ENCODE peak calls at places on chromosomes 2 and 18, in seven cellular contexts. One of them, this sample, is unnamed. For H3K4me1, the result is how much of the 10 kb centered on the place peaks cover.

GRCh38 chr2:170052151-170052550 is 125.8 kb upstream of the MYO3B start:
- DNase-seq in naive thymus-derived CD4-positive, alpha-beta T cell: no peak
- DNase-seq in lower lobe of right lung: no peak
- DNase-seq in fibroblast of lung: peak
- DNase-seq in iPS DF 6.9: no peak
- DNase-seq in transverse colon: no peak
- DNase-seq in K562: no peak
- DNase-seq in this sample: no peak

GRCh38 chr2:130169896-130170295 is 11.5 kb downstream of the SMPD4 start:
- DNase-seq in iPS DF 6.9: no peak
- DNase-seq in transverse colon: no peak
- DNase-seq in naive thymus-derived CD4-positive, alpha-beta T cell: no peak
- DNase-seq in K562: no peak
- DNase-seq in fibroblast of lung: no peak
- DNase-seq in lower lobe of right lung: no peak
- DNase-seq in this sample: no peak

GRCh38 chr18:49028801-49029506 is 78.2 kb upstream of the SMAD7 start:
- DNase-seq in fibroblast of lung: no peak
- DNase-seq in lower lobe of right lung: no peak
- DNase-seq in iPS DF 6.9: no peak
- DNase-seq in transverse colon: no peak
- DNase-seq in naive thymus-derived CD4-positive, alpha-beta T cell: no peak
- DNase-seq in K562: no peak
- DNase-seq in this sample: no peak

GRCh38 chr2:197137826-197138480 is 172.6 kb downstream of the ANKRD44 start:
- DNase-seq in naive thymus-derived CD4-positive, alpha-beta T cell: no peak
- DNase-seq in K562: no peak
- DNase-seq in lower lobe of right lung: no peak
- DNase-seq in iPS DF 6.9: no peak
- DNase-seq in transverse colon: no peak
- DNase-seq in fibroblast of lung: peak
- DNase-seq in this sample: no peak

GRCh38 chr18:26657618-26658581 is 109.5 kb upstream of the KCTD1 start:
- DNase-seq in iPS DF 6.9: no peak
- DNase-seq in K562: no peak
- DNase-seq in transverse colon: no peak
- DNase-seq in lower lobe of right lung: no peak
- DNase-seq in fibroblast of lung: no peak
- DNase-seq in naive thymus-derived CD4-positive, alpha-beta T cell: no peak
- DNase-seq in this sample: no peak

GRCh38 chr2:41206004-41206403 is 754.1 kb upstream of the SLC8A1 start:
- DNase-seq in iPS DF 6.9: no peak
- DNase-seq in lower lobe of right lung: no peak
- DNase-seq in fibroblast of lung: no peak
- DNase-seq in naive thymus-derived CD4-positive, alpha-beta T cell: no peak
- DNase-seq in K562: no peak
- DNase-seq in transverse colon: no peak
- DNase-seq in this sample: no peak

GRCh38 chr18:14221689-14222088 is 89.5 kb upstream of the ZNF519 start:
- DNase-seq in fibroblast of lung: no peak
- DNase-seq in K562: no peak
- DNase-seq in naive thymus-derived CD4-positive, alpha-beta T cell: no peak
- DNase-seq in transverse colon: no peak
- DNase-seq in iPS DF 6.9: no peak
- DNase-seq in lower lobe of right lung: peak
- DNase-seq in this sample: no peak

GRCh38 chr2:239588451-239589269 is 187.8 kb upstream of the HDAC4 start:
- DNase-seq in naive thymus-derived CD4-positive, alpha-beta T cell: no peak
- DNase-seq in K562: no peak
- DNase-seq in transverse colon: no peak
- DNase-seq in fibroblast of lung: no peak
- DNase-seq in lower lobe of right lung: peak
- DNase-seq in iPS DF 6.9: no peak
- DNase-seq in this sample: no peak

GRCh38 chr2:122061206-122061605 is 305.8 kb downstream of the TSN start:
- DNase-seq in fibroblast of lung: no peak
- DNase-seq in K562: no peak
- DNase-seq in transverse colon: no peak
- DNase-seq in lower lobe of right lung: no peak
- DNase-seq in naive thymus-derived CD4-positive, alpha-beta T cell: no peak
- DNase-seq in iPS DF 6.9: no peak
- DNase-seq in this sample: no peak

DNA sequence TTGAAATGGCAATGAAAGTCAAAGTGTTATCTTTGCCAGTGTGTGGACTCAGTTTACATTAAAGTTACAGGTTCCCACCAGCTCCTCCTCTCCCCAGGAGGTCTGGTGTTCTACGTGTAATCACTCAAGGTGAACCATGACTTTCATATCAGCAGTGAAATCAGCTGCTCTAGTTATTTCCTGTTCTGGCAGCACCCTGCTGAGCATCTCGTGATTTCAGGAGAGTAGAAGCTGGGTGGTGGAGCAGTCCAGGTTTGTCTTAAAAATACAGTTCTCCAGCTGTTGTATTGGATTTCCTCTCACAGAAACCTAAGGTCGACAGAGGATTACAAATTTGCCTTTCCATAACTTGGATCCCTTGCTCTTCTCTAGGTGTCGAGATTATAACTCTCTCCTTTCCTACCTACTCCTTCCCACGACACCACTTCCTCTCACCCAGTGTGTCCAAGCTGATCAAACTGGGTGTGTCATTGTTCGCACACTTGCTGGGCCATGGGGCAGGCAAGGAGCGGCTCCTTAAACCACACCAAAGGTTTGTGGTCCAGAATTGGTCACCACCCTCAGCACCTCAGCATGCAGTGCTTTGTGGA is 13.0 kb upstream of the ARHGAP25 start:
- DNase-seq in lower lobe of right lung: no peak
- DNase-seq in naive thymus-derived CD4-positive, alpha-beta T cell: peak
- DNase-seq in fibroblast of lung: no peak
- DNase-seq in iPS DF 6.9: no peak
- DNase-seq in transverse colon: peak
- DNase-seq in K562: no peak
- DNase-seq in this sample: no peak
- H3K4me1 ChIP-seq in lower lobe of right lung: under half
- H3K4me1 ChIP-seq in naive thymus-derived CD4-positive, alpha-beta T cell: half or more
- H3K4me1 ChIP-seq in fibroblast of lung: under half
- H3K4me1 ChIP-seq in iPS DF 6.9: under half
- H3K4me1 ChIP-seq in transverse colon: under half
- H3K4me1 ChIP-seq in K562: under half
- H3K4me1 ChIP-seq in this sample: under half

GRCh38 chr2:30225131-30225762 is 6.1 kb upstream of the LBH start:
- DNase-seq in K562: no peak
- DNase-seq in lower lobe of right lung: no peak
- DNase-seq in naive thymus-derived CD4-positive, alpha-beta T cell: peak
- DNase-seq in transverse colon: peak
- DNase-seq in iPS DF 6.9: no peak
- DNase-seq in fibroblast of lung: peak
- DNase-seq in this sample: peak
- H3K27ac ChIP-seq in K562: no peak
- H3K27ac ChIP-seq in lower lobe of right lung: peak
- H3K27ac ChIP-seq in naive thymus-derived CD4-positive, alpha-beta T cell: peak
- H3K27ac ChIP-seq in transverse colon: peak
- H3K27ac ChIP-seq in iPS DF 6.9: no peak
- H3K27ac ChIP-seq in fibroblast of lung: peak
- H3K27ac ChIP-seq in this sample: peak

GRCh38 chr18:77067315-77068061 is 65.1 kb downstream of the MBP start:
- DNase-seq in fibroblast of lung: peak
- DNase-seq in iPS DF 6.9: no peak
- DNase-seq in K562: no peak
- DNase-seq in lower lobe of right lung: peak
- DNase-seq in transverse colon: peak
- DNase-seq in naive thymus-derived CD4-positive, alpha-beta T cell: no peak
- DNase-seq in this sample: peak

GRCh38 chr18:77063256-77063655 is 69.3 kb downstream of the MBP start:
- DNase-seq in iPS DF 6.9: no peak
- DNase-seq in fibroblast of lung: peak
- DNase-seq in lower lobe of right lung: peak
- DNase-seq in naive thymus-derived CD4-positive, alpha-beta T cell: peak
- DNase-seq in transverse colon: peak
- DNase-seq in K562: no peak
- DNase-seq in this sample: no peak

GRCh38 chr18:77066101-77066500 is 66.5 kb downstream of the MBP start:
- DNase-seq in transverse colon: no peak
- DNase-seq in iPS DF 6.9: no peak
- DNase-seq in lower lobe of right lung: no peak
- DNase-seq in naive thymus-derived CD4-positive, alpha-beta T cell: no peak
- DNase-seq in fibroblast of lung: no peak
- DNase-seq in K562: no peak
- DNase-seq in this sample: no peak

GRCh38 chr18:77066689-77067088 is 65.9 kb downstream of the MBP start:
- DNase-seq in naive thymus-derived CD4-positive, alpha-beta T cell: no peak
- DNase-seq in K562: no peak
- DNase-seq in iPS DF 6.9: no peak
- DNase-seq in transverse colon: no peak
- DNase-seq in fibroblast of lung: no peak
- DNase-seq in lower lobe of right lung: no peak
- DNase-seq in this sample: no peak

GRCh38 chr18:77065221-77065981 is 67.2 kb downstream of the MBP start:
- DNase-seq in transverse colon: no peak
- DNase-seq in lower lobe of right lung: peak
- DNase-seq in fibroblast of lung: peak
- DNase-seq in iPS DF 6.9: no peak
- DNase-seq in K562: no peak
- DNase-seq in naive thymus-derived CD4-positive, alpha-beta T cell: no peak
- DNase-seq in this sample: peak
- H3K4me1 ChIP-seq in transverse colon: under half
- H3K4me1 ChIP-seq in lower lobe of right lung: half or more
- H3K4me1 ChIP-seq in fibroblast of lung: under half
- H3K4me1 ChIP-seq in iPS DF 6.9: under half
- H3K4me1 ChIP-seq in K562: under half
- H3K4me1 ChIP-seq in naive thymus-derived CD4-positive, alpha-beta T cell: half or more
- H3K4me1 ChIP-seq in this sample: half or more

GRCh38 chr18:36354989-36355388 is 57.5 kb downstream of the FHOD3 start:
- DNase-seq in lower lobe of right lung: no peak
- DNase-seq in naive thymus-derived CD4-positive, alpha-beta T cell: no peak
- DNase-seq in iPS DF 6.9: no peak
- DNase-seq in transverse colon: no peak
- DNase-seq in K562: no peak
- DNase-seq in fibroblast of lung: no peak
- DNase-seq in this sample: no peak
- H3K27ac ChIP-seq in lower lobe of right lung: no peak
- H3K27ac ChIP-seq in naive thymus-derived CD4-positive, alpha-beta T cell: no peak
- H3K27ac ChIP-seq in iPS DF 6.9: no peak
- H3K27ac ChIP-seq in transverse colon: no peak
- H3K27ac ChIP-seq in K562: no peak
- H3K27ac ChIP-seq in fibroblast of lung: no peak
- H3K27ac ChIP-seq in this sample: no peak

DNA sequence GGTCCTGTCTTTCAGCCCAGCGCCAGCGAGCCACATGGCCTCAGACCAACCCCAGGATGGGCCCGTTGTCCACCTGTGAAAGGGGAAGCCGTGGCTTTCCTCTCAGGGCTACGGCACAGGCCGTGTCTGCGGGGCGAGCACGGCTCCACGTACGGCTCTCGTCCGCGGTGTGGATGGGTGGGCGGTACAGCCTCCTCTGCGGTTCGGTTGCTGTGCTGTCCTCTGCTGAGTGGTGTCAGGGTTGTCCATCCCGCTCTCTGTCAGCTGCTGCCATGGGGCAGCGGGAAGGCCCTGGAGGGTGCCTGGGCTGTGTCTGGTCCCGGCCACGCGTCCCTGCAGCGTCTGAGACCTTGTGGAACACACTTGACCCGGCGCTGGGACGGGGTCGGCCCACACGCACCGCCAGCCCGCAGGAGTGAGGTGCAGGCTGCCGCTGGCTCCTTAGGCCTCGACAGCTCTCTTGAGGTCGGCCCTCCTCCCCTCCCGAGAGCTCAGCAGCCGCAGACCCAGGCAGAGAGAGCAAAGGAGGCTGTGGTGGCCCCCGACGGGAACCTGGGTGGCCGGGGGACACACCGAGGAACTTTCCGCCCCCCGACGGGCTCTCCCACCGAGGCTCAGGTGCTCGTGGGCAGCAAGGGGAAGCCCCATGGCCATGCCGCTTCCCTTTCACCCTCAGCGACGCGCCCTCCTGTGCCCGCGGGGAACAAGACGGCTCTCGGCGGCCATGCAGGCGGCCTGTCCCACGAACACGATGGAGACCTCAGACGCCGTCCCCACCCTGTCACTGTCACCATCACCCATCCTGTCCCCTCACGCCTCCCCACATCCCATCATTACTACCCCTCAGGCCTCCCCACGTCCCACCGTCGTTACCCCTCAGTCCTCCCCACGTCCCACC is 128.7 kb downstream of the NFATC1 start:
- DNase-seq in fibroblast of lung: no peak
- DNase-seq in K562: no peak
- DNase-seq in lower lobe of right lung: peak
- DNase-seq in iPS DF 6.9: no peak
- DNase-seq in naive thymus-derived CD4-positive, alpha-beta T cell: peak
- DNase-seq in transverse colon: no peak
- DNase-seq in this sample: no peak
- H3K4me1 ChIP-seq in fibroblast of lung: under half
- H3K4me1 ChIP-seq in K562: under half
- H3K4me1 ChIP-seq in lower lobe of right lung: under half
- H3K4me1 ChIP-seq in iPS DF 6.9: under half
- H3K4me1 ChIP-seq in naive thymus-derived CD4-positive, alpha-beta T cell: half or more
- H3K4me1 ChIP-seq in transverse colon: under half
- H3K4me1 ChIP-seq in this sample: under half

DNA sequence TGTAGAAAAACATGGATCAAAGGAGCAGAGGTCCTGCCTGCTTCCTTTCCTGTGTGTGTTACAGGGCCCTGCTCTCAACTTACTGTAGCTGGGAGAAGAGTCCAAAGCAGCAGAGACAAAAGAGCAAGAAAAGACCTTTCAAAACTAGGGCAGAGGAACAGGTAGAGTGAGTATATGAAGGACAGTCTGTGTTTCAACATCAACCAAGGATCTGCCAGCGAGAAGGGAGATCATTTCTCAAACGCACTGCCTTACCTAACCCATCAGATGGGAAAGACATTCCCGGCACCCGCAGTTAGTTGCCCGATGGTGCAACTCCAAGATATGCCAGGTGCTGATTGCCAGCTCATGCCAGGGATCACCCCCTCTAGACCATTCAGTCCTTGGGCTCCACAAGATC is 41.7 kb downstream of the MREG start:
- DNase-seq in naive thymus-derived CD4-positive, alpha-beta T cell: no peak
- DNase-seq in transverse colon: no peak
- DNase-seq in lower lobe of right lung: no peak
- DNase-seq in fibroblast of lung: no peak
- DNase-seq in K562: no peak
- DNase-seq in iPS DF 6.9: no peak
- DNase-seq in this sample: no peak
- H3K27ac ChIP-seq in naive thymus-derived CD4-positive, alpha-beta T cell: no peak
- H3K27ac ChIP-seq in transverse colon: no peak
- H3K27ac ChIP-seq in lower lobe of right lung: no peak
- H3K27ac ChIP-seq in fibroblast of lung: no peak
- H3K27ac ChIP-seq in K562: no peak
- H3K27ac ChIP-seq in iPS DF 6.9: no peak
- H3K27ac ChIP-seq in this sample: no peak

GRCh38 chr2:176099159-176099736 is 347 bp upstream of the HOXD12 start:
- DNase-seq in transverse colon: no peak
- DNase-seq in K562: no peak
- DNase-seq in lower lobe of right lung: no peak
- DNase-seq in fibroblast of lung: no peak
- DNase-seq in iPS DF 6.9: no peak
- DNase-seq in naive thymus-derived CD4-positive, alpha-beta T cell: no peak
- DNase-seq in this sample: no peak
- H3K4me1 ChIP-seq in transverse colon: under half
- H3K4me1 ChIP-seq in K562: under half
- H3K4me1 ChIP-seq in lower lobe of right lung: under half
- H3K4me1 ChIP-seq in fibroblast of lung: under half
- H3K4me1 ChIP-seq in iPS DF 6.9: under half
- H3K4me1 ChIP-seq in naive thymus-derived CD4-positive, alpha-beta T cell: under half
- H3K4me1 ChIP-seq in this sample: under half

GRCh38 chr18:8307960-8308359 is 301.3 kb upstream of the RAB12 start:
- DNase-seq in fibroblast of lung: no peak
- DNase-seq in iPS DF 6.9: no peak
- DNase-seq in transverse colon: no peak
- DNase-seq in K562: no peak
- DNase-seq in lower lobe of right lung: no peak
- DNase-seq in naive thymus-derived CD4-positive, alpha-beta T cell: no peak
- DNase-seq in this sample: no peak
- H3K27ac ChIP-seq in fibroblast of lung: no peak
- H3K27ac ChIP-seq in iPS DF 6.9: no peak
- H3K27ac ChIP-seq in transverse colon: no peak
- H3K27ac ChIP-seq in K562: no peak
- H3K27ac ChIP-seq in lower lobe of right lung: no peak
- H3K27ac ChIP-seq in naive thymus-derived CD4-positive, alpha-beta T cell: no peak
- H3K27ac ChIP-seq in this sample: no peak